ENCODE peak calls at places on chromosomes 16 and 17, in eight cellular contexts. E, D, P, R, H, G, O and F are unnamed samples.

GRCh38 chr16:75292691-75293090 is 41.3 kb upstream of the BCAR1 start:
- DNase-seq in O (no peak), P (no peak), H (no peak), R (no peak), G (no peak), E (no peak), D (no peak), F (no peak)

GRCh38 chr16:24562811-24563210 is 23.4 kb downstream of the RBBP6 start:
- DNase-seq in E (no peak), R (no peak), H (no peak), P (no peak), O (no peak), D (no peak), G (no peak), F (no peak)

GRCh38 chr16:10824111-10824893 is 5.7 kb upstream of the TVP23A start:
- DNase-seq in O (no peak), D (no peak), P (no peak), E (no peak), G (no peak), H (no peak), R (no peak), F (no peak)

GRCh38 chr17:28405632-28406477 is at the start of gene SLC46A1:
- DNase-seq in D (peak; percentile 76), O (peak; percentile 78), P (peak; percentile 28), R (peak; percentile 19), H (peak; percentile 77), G (peak; percentile 50), E (no peak), F (no peak)

GRCh38 chr16:78742501-78743283 is 643.2 kb downstream of the WWOX start:
- DNase-seq in D (peak; percentile 54), G (no peak), E (peak; percentile 69), H (no peak), P (no peak), R (peak; percentile 73), O (peak; percentile 56), F (no peak)

GRCh38 chr17:12994341-12995074 is 23.3 kb downstream of the ELAC2 start:
- DNase-seq in G (no peak), P (no peak), O (no peak), E (no peak), D (no peak), H (no peak), R (no peak), F (no peak)

GRCh38 chr16:56222482-56222997 is 31.3 kb downstream of the GNAO1 start:
- DNase-seq in P (no peak), H (no peak), R (no peak), E (no peak), O (no peak), D (no peak), G (no peak), F (no peak)

GRCh38 chr17:80468222-80468621 is 8.2 kb downstream of the NPTX1 start:
- DNase-seq in O (no peak), H (no peak), D (no peak), E (no peak), G (no peak), R (no peak), P (no peak), F (no peak)

GRCh38 chr17:83179811-83180210 is 100.4 kb downstream of the METRNL start:
- DNase-seq in G (no peak), R (no peak), H (no peak), P (no peak), E (no peak), D (no peak), O (no peak), F (peak; percentile 79)

GRCh38 chr16:391885-392335 is 5.1 kb upstream of the NME4 start:
- DNase-seq in E (peak; percentile 50), R (peak; percentile 62), H (peak; percentile 77), G (peak; percentile 83), O (peak; percentile 80), P (peak; percentile 31), D (peak; percentile 89), F (no peak)

GRCh38 chr17:77423589-77424451 is 283.1 kb downstream of the SEC14L1 start:
- DNase-seq in E (no peak), G (peak; percentile 96), O (peak; percentile 95), R (no peak), D (no peak), P (no peak), H (no peak), F (peak; percentile 98)

GRCh38 chr16:75244225-75244792 is 7.1 kb downstream of the BCAR1 start:
- DNase-seq in P (no peak), E (no peak), G (peak; percentile 86), D (no peak), R (no peak), H (no peak), O (no peak), F (no peak)

GRCh38 chr16:57938936-57939871 is 31.7 kb downstream of the CNGB1 start:
- DNase-seq in G (peak; percentile 80), O (peak; percentile 67), H (peak; percentile 26), R (no peak), D (no peak), E (no peak), P (no peak), F (no peak)

GRCh38 chr16:89004209-89004831 is 27.3 kb upstream of the CBFA2T3 start:
- DNase-seq in R (no peak), D (no peak), P (no peak), E (no peak), H (peak; percentile 69), G (no peak), O (no peak), F (no peak)

GRCh38 chr16:66166451-66166850 is 200.0 kb upstream of the CDH5 start:
- DNase-seq in P (no peak), O (no peak), G (no peak), E (no peak), D (no peak), R (no peak), H (no peak), F (no peak)

GRCh38 chr16:55735120-55735781 is 79.5 kb downstream of the SLC6A2 start:
- DNase-seq in R (no peak), P (no peak), G (peak; percentile 5), O (no peak), H (no peak), D (no peak), E (no peak), F (no peak)

GRCh38 chr17:29836643-29837042 is 93.4 kb downstream of the SSH2 start:
- DNase-seq in D (no peak), R (no peak), P (no peak), G (peak; percentile 53), E (no peak), O (no peak), H (no peak), F (no peak)

GRCh38 chr17:54256530-54256929 is 433.8 kb downstream of the KIF2B start:
- DNase-seq in R (no peak), E (no peak), D (no peak), G (no peak), O (no peak), H (no peak), P (no peak), F (no peak)

GRCh38 chr17:74920679-74921044 is 2.4 kb downstream of the USH1G start:
- DNase-seq in O (no peak), H (peak; percentile 38), R (no peak), G (no peak), D (no peak), P (no peak), E (no peak), F (no peak)

GRCh38 chr16:2482181-2483107 is 7.5 kb downstream of the TBC1D24 start:
- DNase-seq in O (peak; percentile 87), R (no peak), D (no peak), P (peak; percentile 75), E (no peak), H (peak; percentile 82), G (peak; percentile 78), F (no peak)

GRCh38 chr17:80645706-80646325 is 101.2 kb downstream of the RPTOR start:
- DNase-seq in O (no peak), E (no peak), G (no peak), R (no peak), P (no peak), H (no peak), D (no peak), F (no peak)

GRCh38 chr17:7745748-7746470 is 28.4 kb downstream of the DNAH2 start:
- DNase-seq in D (no peak), P (no peak), E (no peak), O (no peak), G (peak; percentile 95), R (no peak), H (peak; percentile 59), F (no peak)

GRCh38 chr16:11098601-11099377 is 154.4 kb downstream of the CLEC16A start:
- DNase-seq in G (no peak), H (no peak), O (no peak), E (no peak), P (no peak), D (no peak), R (no peak), F (no peak)

GRCh38 chr17:45719335-45720071 is 64.6 kb upstream of the CRHR1 start:
- DNase-seq in G (peak; percentile 86), O (no peak), P (no peak), D (peak; percentile 4), H (peak; percentile 83), E (no peak), R (no peak), F (no peak)

GRCh38 chr16:27240948-27241531 is 27.5 kb downstream of the NSMCE1 start:
- DNase-seq in G (peak; percentile 92), D (no peak), E (no peak), R (no peak), H (no peak), O (no peak), P (no peak), F (no peak)